ENCODE peak calls at places on chromosomes 3 and 15, in eight cellular contexts. U, E, K, N, I, Q, F and J are unnamed samples.
A peak's percentile ranks its signal among the peaks of the same experiment; 100 is the strongest.

GRCh38 chr15:82680200-82681102 is 29.2 kb downstream of the AP3B2 start:
- DNase-seq in Q (peak; percentile 62), N (peak; percentile 50), K (peak; percentile 86), E (no peak), I (no peak), F (no peak), U (peak; percentile 71), J (no peak)

GRCh38 chr15:42772901-42773300 is 36.0 kb upstream of the CDAN1 start:
- DNase-seq in U (no peak), Q (no peak), E (no peak), I (no peak), N (no peak), F (no peak), K (no peak), J (no peak)

GRCh38 chr3:152257246-152258074 is 11.3 kb upstream of the MBNL1 start:
- DNase-seq in E (peak; percentile 52), U (no peak), Q (no peak), F (peak; percentile 49), N (no peak), I (no peak), K (no peak), J (no peak)

GRCh38 chr15:37891754-37892368 is 42.6 kb upstream of the TMCO5A start:
- DNase-seq in I (no peak), E (peak; percentile 81), N (no peak), U (no peak), F (peak; percentile 61), Q (no peak), K (peak; percentile 71), J (no peak)

GRCh38 chr15:38883987-38884386 is 319.4 kb upstream of the RASGRP1 start:
- DNase-seq in U (no peak), N (no peak), F (no peak), Q (no peak), I (no peak), K (no peak), E (peak; percentile 43), J (no peak)

GRCh38 chr3:172170841-172171240 is 131.5 kb downstream of the FNDC3B start:
- DNase-seq in E (no peak), K (no peak), N (no peak), F (no peak), U (no peak), I (no peak), Q (no peak), J (no peak)

GRCh38 chr3:142645236-142645793 is 49.1 kb downstream of the PLS1 start:
- DNase-seq in E (peak; percentile 57), Q (no peak), U (no peak), N (no peak), F (peak; percentile 29), I (no peak), K (no peak), J (no peak)

GRCh38 chr3:29331830-29332637 is 51.2 kb downstream of the RBMS3 start:
- DNase-seq in E (peak; percentile 66), F (no peak), I (no peak), U (no peak), N (no peak), Q (no peak), K (peak; percentile 15), J (no peak)

GRCh38 chr3:38297947-38298711 is 16.0 kb downstream of the SLC22A14 start:
- DNase-seq in Q (no peak), E (peak; percentile 43), N (no peak), I (no peak), K (no peak), U (no peak), F (peak; percentile 33), J (no peak)

GRCh38 chr3:188309437-188310269 is 155.7 kb downstream of the LPP start:
- DNase-seq in F (no peak), N (no peak), Q (no peak), U (no peak), K (no peak), E (no peak), I (no peak), J (no peak)

GRCh38 chr3:99720985-99721632 is 82.7 kb downstream of the COL8A1 start:
- DNase-seq in E (peak; percentile 52), K (no peak), N (no peak), Q (peak; percentile 62), I (no peak), U (peak; percentile 65), F (peak; percentile 44), J (peak; percentile 27)

GRCh38 chr3:138594150-138594934 is at the start of gene CEP70:
- DNase-seq in K (peak; percentile 98), N (peak; percentile 98), U (peak; percentile 97), Q (peak; percentile 95), F (peak; percentile 97), I (peak; percentile 96), E (peak; percentile 97), J (peak; percentile 94)

GRCh38 chr3:40754966-40755365 is 230.2 kb downstream of the ZNF621 start:
- DNase-seq in U (no peak), K (no peak), F (no peak), N (no peak), E (no peak), I (no peak), Q (no peak), J (no peak)

GRCh38 chr3:196168808-196169391 is 42.3 kb downstream of the ZDHHC19 start:
- DNase-seq in K (no peak), Q (no peak), E (no peak), F (no peak), N (no peak), U (no peak), I (peak; percentile 39), J (no peak)

GRCh38 chr3:173933113-173933512 is 535.6 kb downstream of the NLGN1 start:
- DNase-seq in K (no peak), E (no peak), U (no peak), Q (no peak), F (no peak), N (no peak), I (no peak), J (no peak)

GRCh38 chr15:50911001-50911400 is 2.5 kb downstream of the AP4E1 start:
- DNase-seq in K (no peak), Q (no peak), E (peak; percentile 51), N (no peak), F (no peak), U (no peak), I (no peak), J (no peak)

GRCh38 chr3:10234526-10235230 is 13.6 kb upstream of the TATDN2 start:
- DNase-seq in Q (no peak), K (peak; percentile 5), U (no peak), I (no peak), E (no peak), F (no peak), N (no peak), J (no peak)

DNA sequence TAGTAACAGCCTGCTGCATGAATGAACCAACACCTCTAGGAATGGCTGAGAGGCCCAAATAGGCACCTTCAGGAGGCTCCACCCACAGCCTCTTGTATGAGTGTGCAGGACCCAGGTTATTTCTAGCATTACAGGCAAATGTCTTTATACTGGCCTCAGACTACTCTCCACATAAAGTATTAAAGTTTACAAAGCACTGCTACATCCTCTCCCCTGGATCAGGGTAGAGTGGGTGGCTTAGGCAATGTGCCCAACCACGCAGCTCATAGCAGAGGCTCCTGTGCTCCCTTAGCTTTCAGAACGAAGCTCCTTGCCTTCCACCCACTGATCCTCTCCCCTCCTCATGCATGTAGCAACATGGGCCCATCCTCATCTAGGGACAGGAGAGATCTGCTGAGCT is 16.3 kb downstream of the TMEM43 start:
- DNase-seq in I (no peak), F (no peak), E (peak; percentile 47), K (no peak), Q (no peak), N (no peak), U (no peak), J (no peak)
- H3K4me1 ChIP-seq in I (peaks cover 53% of the 10 kb centered on the region), F (peaks cover 31% of the 10 kb centered on the region), E (peaks cover 66% of the 10 kb centered on the region), K (peaks cover 33% of the 10 kb centered on the region), Q (peaks cover 37% of the 10 kb centered on the region), N (peaks cover 33% of the 10 kb centered on the region), U (peaks cover 11% of the 10 kb centered on the region), J (peaks cover 64% of the 10 kb centered on the region)

DNA sequence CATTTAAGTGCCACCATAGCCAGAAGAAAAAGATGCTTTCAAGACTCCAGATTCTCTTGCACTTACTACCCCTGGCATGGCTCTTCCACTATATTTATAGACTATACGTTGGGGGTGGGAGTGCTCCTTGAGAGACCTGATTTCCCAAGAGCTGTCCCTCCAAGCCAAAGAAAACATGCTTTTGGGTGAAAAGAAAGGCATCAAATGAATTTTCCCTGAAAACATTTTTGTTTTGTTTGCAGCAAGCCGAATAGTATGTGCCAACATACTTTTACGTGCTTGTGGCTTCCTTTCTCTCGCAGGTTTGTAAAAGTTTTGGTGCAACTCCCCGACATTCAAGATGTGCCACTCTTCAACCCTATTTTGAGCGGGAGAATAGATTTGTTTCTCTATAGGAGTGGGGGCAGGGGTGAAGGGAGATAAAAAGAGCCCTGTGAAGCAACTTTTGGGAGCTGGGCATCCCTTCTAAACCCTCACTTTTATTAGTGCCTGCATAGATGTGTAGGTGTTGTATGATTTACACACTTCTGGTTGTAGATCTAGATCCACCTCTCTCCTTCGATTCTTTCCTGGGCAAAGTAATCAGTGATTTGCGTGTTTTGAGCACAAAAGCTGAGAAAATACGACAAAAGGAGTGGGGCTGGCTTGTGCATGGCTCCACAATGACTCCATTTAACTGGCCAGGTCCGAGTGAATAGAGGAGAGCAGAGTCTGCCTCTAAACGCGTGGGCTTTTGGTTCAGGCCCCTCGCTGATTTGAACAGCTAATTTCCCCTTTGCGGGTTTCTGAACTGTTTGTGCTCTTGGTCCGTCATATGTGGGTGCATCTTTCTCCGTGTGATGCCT is 17.6 kb downstream of the SOX2 start:
- DNase-seq in K (no peak), E (no peak), N (no peak), F (no peak), Q (no peak), I (no peak), U (no peak), J (no peak)
- H3K27me3 ChIP-seq in K (peaks cover 76% of the 10 kb centered on the region), E (peaks cover 52% of the 10 kb centered on the region), N (peaks cover 64% of the 10 kb centered on the region), F (peaks cover 30% of the 10 kb centered on the region), Q (peaks cover 54% of the 10 kb centered on the region), I (peaks cover 42% of the 10 kb centered on the region), U (peaks cover 2% of the 10 kb centered on the region), J (peaks cover 96% of the 10 kb centered on the region)

GRCh38 chr15:35306361-35306981 is 221.4 kb upstream of the NANOGP8 start:
- DNase-seq in N (no peak), Q (no peak), I (no peak), E (peak; percentile 74), K (peak; percentile 35), F (peak; percentile 79), U (no peak), J (no peak)
- H3K4me1 ChIP-seq in N (peaks cover 56% of the 10 kb centered on the region), Q (peaks cover 11% of the 10 kb centered on the region), I (peaks cover 48% of the 10 kb centered on the region), E (peaks cover 59% of the 10 kb centered on the region), K (peaks cover 31% of the 10 kb centered on the region), F (peaks cover 21% of the 10 kb centered on the region), U (peaks cover 2% of the 10 kb centered on the region), J (peaks cover 46% of the 10 kb centered on the region)

GRCh38 chr3:63951901-63952594 is 39.9 kb upstream of the SCAANT1 start:
- DNase-seq in E (peak; percentile 30), I (no peak), F (no peak), Q (no peak), U (no peak), N (no peak), K (no peak), J (no peak)

GRCh38 chr3:63960048-63960711 is 48.0 kb upstream of the SCAANT1 start:
- DNase-seq in E (peak; percentile 85), K (no peak), Q (no peak), N (no peak), I (no peak), U (peak; percentile 51), F (peak; percentile 84), J (no peak)

GRCh38 chr3:63954182-63954581 is 42.0 kb upstream of the SCAANT1 start:
- DNase-seq in Q (no peak), N (no peak), U (peak; percentile 24), E (no peak), K (no peak), F (no peak), I (no peak), J (no peak)

GRCh38 chr3:63955036-63955650 is 43.0 kb upstream of the SCAANT1 start:
- DNase-seq in U (no peak), Q (no peak), N (no peak), I (no peak), F (no peak), K (no peak), E (no peak), J (no peak)

GRCh38 chr3:63955830-63956545 is 43.8 kb upstream of the SCAANT1 start:
- DNase-seq in U (peak; percentile 32), Q (no peak), K (no peak), I (no peak), E (no peak), F (no peak), N (no peak), J (no peak)
- H3K27me3 ChIP-seq in U (no peaks in the 10 kb centered on the region), Q (no peaks in the 10 kb centered on the region), K (no peaks in the 10 kb centered on the region), I (no peaks in the 10 kb centered on the region), E (no peaks in the 10 kb centered on the region), F (no peaks in the 10 kb centered on the region), N (no peaks in the 10 kb centered on the region), J (no peaks in the 10 kb centered on the region)